ENCODE peak calls at places on chromosomes 4 and X, in five cellular contexts. One of them, this sample, is unnamed.

GRCh38 chrX:108699368-108699767 is 37.0 kb downstream of the IRS4 start:
- DNase-seq in NCI-H345: peak
- DNase-seq in NCI-H1930: peak
- DNase-seq in glutamatergic neuron: no peak
- DNase-seq in LoVo: peak
- DNase-seq in this sample: no peak

GRCh38 chr4:5222951-5223350 is 171.7 kb downstream of the STK32B start:
- DNase-seq in NCI-H1930: no peak
- DNase-seq in LoVo: no peak
- DNase-seq in glutamatergic neuron: no peak
- DNase-seq in NCI-H345: no peak
- DNase-seq in this sample: no peak

GRCh38 chrX:71096702-71097032 is 1.0 kb downstream of the FOXO4 start:
- DNase-seq in LoVo: no peak
- DNase-seq in NCI-H345: no peak
- DNase-seq in glutamatergic neuron: no peak
- DNase-seq in NCI-H1930: no peak
- DNase-seq in this sample: no peak

GRCh38 chrX:43559643-43560042 is 96.5 kb upstream of the MAOA start:
- DNase-seq in glutamatergic neuron: peak
- DNase-seq in NCI-H345: no peak
- DNase-seq in LoVo: peak
- DNase-seq in NCI-H1930: peak
- DNase-seq in this sample: peak

GRCh38 chrX:52424658-52425057 is 55.8 kb downstream of the XAGE2 start:
- DNase-seq in NCI-H1930: no peak
- DNase-seq in NCI-H345: no peak
- DNase-seq in LoVo: no peak
- DNase-seq in glutamatergic neuron: no peak
- DNase-seq in this sample: no peak

GRCh38 chr4:112377701-112378620 is 80.8 kb downstream of the ALPK1 start:
- DNase-seq in NCI-H345: no peak
- DNase-seq in glutamatergic neuron: no peak
- DNase-seq in NCI-H1930: no peak
- DNase-seq in LoVo: no peak
- DNase-seq in this sample: no peak

GRCh38 chr4:155543126-155543765 is 123.4 kb upstream of the GUCY1A1 start:
- DNase-seq in glutamatergic neuron: no peak
- DNase-seq in NCI-H1930: no peak
- DNase-seq in NCI-H345: no peak
- DNase-seq in LoVo: no peak
- DNase-seq in this sample: no peak

GRCh38 chr4:69875576-69875975 is 15.6 kb upstream of the SULT1E1 start:
- DNase-seq in glutamatergic neuron: no peak
- DNase-seq in NCI-H345: no peak
- DNase-seq in NCI-H1930: no peak
- DNase-seq in LoVo: no peak
- DNase-seq in this sample: no peak

GRCh38 chrX:10620121-10620699 is at the start of gene MID1:
- DNase-seq in LoVo: peak
- DNase-seq in NCI-H345: peak
- DNase-seq in NCI-H1930: peak
- DNase-seq in glutamatergic neuron: peak
- DNase-seq in this sample: peak